ENCODE peak calls at places on chromosomes 2 and 18, in five cellular contexts. One of them, this sample, is unnamed.

GRCh38 chr2:54862229-54862628 is 138.8 kb downstream of the EML6 start:
- DNase-seq in K562: no peak
- DNase-seq in stomach: no peak
- DNase-seq in GM13977: no peak
- DNase-seq in brain microvascular endothelial cell: no peak
- DNase-seq in this sample: no peak

GRCh38 chr2:168119519-168120141 is 127.8 kb downstream of the STK39 start:
- DNase-seq in GM13977: no peak
- DNase-seq in K562: peak; percentile 24
- DNase-seq in stomach: no peak
- DNase-seq in brain microvascular endothelial cell: peak; percentile 69
- DNase-seq in this sample: peak; percentile 53

GRCh38 chr2:11540148-11540995 is 6.5 kb downstream of the GREB1 start:
- DNase-seq in brain microvascular endothelial cell: no peak
- DNase-seq in GM13977: no peak
- DNase-seq in stomach: no peak
- DNase-seq in K562: no peak
- DNase-seq in this sample: no peak

GRCh38 chr18:50277935-50278334 is 3.4 kb downstream of the MBD1 start:
- DNase-seq in K562: no peak
- DNase-seq in brain microvascular endothelial cell: peak; percentile 78
- DNase-seq in GM13977: no peak
- DNase-seq in stomach: no peak
- DNase-seq in this sample: peak; percentile 60

GRCh38 chr2:9288681-9289338 is 82.2 kb downstream of the ASAP2 start:
- DNase-seq in GM13977: no peak
- DNase-seq in K562: no peak
- DNase-seq in brain microvascular endothelial cell: peak; percentile 18
- DNase-seq in stomach: no peak
- DNase-seq in this sample: peak; percentile 61

GRCh38 chr2:44124502-44124901 is 44.2 kb upstream of the PPM1B start:
- DNase-seq in stomach: no peak
- DNase-seq in GM13977: no peak
- DNase-seq in K562: no peak
- DNase-seq in brain microvascular endothelial cell: no peak
- DNase-seq in this sample: no peak

GRCh38 chr2:16053437-16054257 is 113.3 kb downstream of the MYCN start:
- DNase-seq in stomach: no peak
- DNase-seq in K562: no peak
- DNase-seq in GM13977: no peak
- DNase-seq in brain microvascular endothelial cell: no peak
- DNase-seq in this sample: no peak

GRCh38 chr2:138271467-138271866 is 230.1 kb upstream of the SPOPL start:
- DNase-seq in stomach: no peak
- DNase-seq in K562: no peak
- DNase-seq in GM13977: no peak
- DNase-seq in brain microvascular endothelial cell: no peak
- DNase-seq in this sample: no peak

GRCh38 chr2:63047534-63048281 is 2.9 kb upstream of the OTX1 start:
- DNase-seq in brain microvascular endothelial cell: no peak
- DNase-seq in GM13977: peak; percentile 47
- DNase-seq in K562: no peak
- DNase-seq in stomach: no peak
- DNase-seq in this sample: no peak

GRCh38 chr2:44267269-44268258 is 7.7 kb upstream of the SLC3A1 start:
- DNase-seq in K562: no peak
- DNase-seq in brain microvascular endothelial cell: no peak
- DNase-seq in stomach: no peak
- DNase-seq in GM13977: no peak
- DNase-seq in this sample: peak; percentile 6

GRCh38 chr2:63619328-63619727 is 30.6 kb downstream of the MDH1 start:
- DNase-seq in brain microvascular endothelial cell: no peak
- DNase-seq in GM13977: no peak
- DNase-seq in K562: no peak
- DNase-seq in stomach: no peak
- DNase-seq in this sample: no peak

GRCh38 chr18:58882681-58883080 is 18.0 kb downstream of the ZNF532 start:
- DNase-seq in GM13977: no peak
- DNase-seq in brain microvascular endothelial cell: no peak
- DNase-seq in K562: no peak
- DNase-seq in stomach: no peak
- DNase-seq in this sample: no peak

GRCh38 chr2:127047054-127047453 is 59.9 kb downstream of the BIN1 start:
- DNase-seq in stomach: peak; percentile 21
- DNase-seq in GM13977: peak; percentile 9
- DNase-seq in brain microvascular endothelial cell: no peak
- DNase-seq in K562: no peak
- DNase-seq in this sample: no peak

DNA sequence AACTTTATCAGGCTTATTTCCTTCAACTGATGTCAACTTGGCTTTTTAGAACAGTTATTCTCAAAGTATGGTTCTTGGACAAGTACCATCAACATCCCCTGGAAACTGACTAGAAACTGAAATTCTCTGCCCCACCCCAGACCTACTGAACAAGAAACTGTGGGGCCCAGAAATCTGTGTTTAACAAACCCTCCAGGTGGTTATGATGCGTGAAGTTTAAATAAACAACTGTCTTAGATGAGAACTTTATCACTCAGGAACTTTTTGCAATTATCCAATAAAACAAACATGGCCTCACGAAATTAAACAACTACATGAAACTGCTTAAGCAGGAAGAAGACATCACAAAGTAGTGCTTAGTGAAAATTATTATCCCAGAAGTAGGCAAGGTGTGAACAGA is 4.4 kb downstream of the HIBCH start:
- DNase-seq in K562: no peak
- DNase-seq in stomach: no peak
- DNase-seq in GM13977: no peak
- DNase-seq in brain microvascular endothelial cell: no peak
- DNase-seq in this sample: no peak
- TF ChIP-seq CTCF in K562: no peak
- TF ChIP-seq CTCF in stomach: no peak
- TF ChIP-seq CTCF in GM13977: no peak
- TF ChIP-seq CTCF in brain microvascular endothelial cell: no peak
- TF ChIP-seq CTCF in this sample: no peak

GRCh38 chr18:39737869-39738268 is 2172.3 kb upstream of the CELF4 start:
- DNase-seq in brain microvascular endothelial cell: no peak
- DNase-seq in K562: no peak
- DNase-seq in GM13977: no peak
- DNase-seq in stomach: no peak
- DNase-seq in this sample: no peak

DNA sequence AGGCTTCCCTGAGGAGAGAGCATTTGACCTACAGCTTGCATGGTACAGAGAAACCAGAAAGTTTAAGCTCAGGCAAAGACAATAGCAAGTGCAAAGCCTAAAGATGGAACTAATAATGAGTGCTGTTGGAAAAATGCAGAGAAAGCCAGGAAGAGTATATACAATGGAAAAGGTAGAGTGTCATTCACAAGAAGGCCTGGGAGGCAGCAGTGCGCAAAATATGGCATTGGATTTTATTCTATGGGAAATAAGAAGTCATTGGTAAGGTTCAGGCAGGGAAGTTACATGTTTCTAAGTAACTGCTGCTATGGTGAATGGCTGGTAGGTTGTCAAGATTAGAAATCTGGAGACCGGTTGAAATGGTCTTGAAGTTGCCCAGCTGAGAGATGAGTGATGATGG is 2167.3 kb upstream of the CELF4 start:
- DNase-seq in GM13977: no peak
- DNase-seq in stomach: no peak
- DNase-seq in K562: no peak
- DNase-seq in brain microvascular endothelial cell: no peak
- DNase-seq in this sample: no peak
- TF ChIP-seq CTCF in GM13977: no peak
- TF ChIP-seq CTCF in stomach: no peak
- TF ChIP-seq CTCF in K562: no peak
- TF ChIP-seq CTCF in brain microvascular endothelial cell: peak; percentile 30
- TF ChIP-seq CTCF in this sample: peak; percentile 48

GRCh38 chr2:47006374-47007220 is 91.0 kb upstream of the MCFD2 start:
- DNase-seq in GM13977: no peak
- DNase-seq in K562: no peak
- DNase-seq in stomach: no peak
- DNase-seq in brain microvascular endothelial cell: no peak
- DNase-seq in this sample: no peak
- TF ChIP-seq CTCF in GM13977: peak; percentile 8
- TF ChIP-seq CTCF in K562: no peak
- TF ChIP-seq CTCF in stomach: no peak
- TF ChIP-seq CTCF in brain microvascular endothelial cell: peak; percentile 12
- TF ChIP-seq CTCF in this sample: peak; percentile 31

DNA sequence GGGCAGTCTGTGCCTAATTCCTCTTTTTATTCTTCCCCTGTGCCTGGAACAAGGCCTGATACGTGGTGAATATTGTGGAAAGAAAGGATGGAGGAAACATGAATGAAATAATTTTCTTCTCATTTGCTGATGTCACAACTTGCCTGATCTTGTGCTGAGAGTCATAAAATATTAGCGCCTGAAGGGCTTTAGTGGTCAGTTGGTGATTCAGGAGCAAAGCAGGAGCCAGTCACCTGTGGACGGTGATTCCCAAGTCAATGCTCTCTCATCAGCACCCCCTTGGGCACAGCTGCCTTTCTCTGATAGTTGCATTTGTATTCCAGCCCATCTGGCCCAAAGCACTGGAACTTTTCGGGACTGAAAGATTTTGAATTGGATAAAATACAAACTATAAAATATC is 502.6 kb upstream of the RAB12 start:
- DNase-seq in stomach: no peak
- DNase-seq in K562: no peak
- DNase-seq in GM13977: no peak
- DNase-seq in brain microvascular endothelial cell: no peak
- DNase-seq in this sample: no peak
- TF ChIP-seq CTCF in stomach: no peak
- TF ChIP-seq CTCF in K562: no peak
- TF ChIP-seq CTCF in GM13977: no peak
- TF ChIP-seq CTCF in brain microvascular endothelial cell: no peak
- TF ChIP-seq CTCF in this sample: no peak

DNA sequence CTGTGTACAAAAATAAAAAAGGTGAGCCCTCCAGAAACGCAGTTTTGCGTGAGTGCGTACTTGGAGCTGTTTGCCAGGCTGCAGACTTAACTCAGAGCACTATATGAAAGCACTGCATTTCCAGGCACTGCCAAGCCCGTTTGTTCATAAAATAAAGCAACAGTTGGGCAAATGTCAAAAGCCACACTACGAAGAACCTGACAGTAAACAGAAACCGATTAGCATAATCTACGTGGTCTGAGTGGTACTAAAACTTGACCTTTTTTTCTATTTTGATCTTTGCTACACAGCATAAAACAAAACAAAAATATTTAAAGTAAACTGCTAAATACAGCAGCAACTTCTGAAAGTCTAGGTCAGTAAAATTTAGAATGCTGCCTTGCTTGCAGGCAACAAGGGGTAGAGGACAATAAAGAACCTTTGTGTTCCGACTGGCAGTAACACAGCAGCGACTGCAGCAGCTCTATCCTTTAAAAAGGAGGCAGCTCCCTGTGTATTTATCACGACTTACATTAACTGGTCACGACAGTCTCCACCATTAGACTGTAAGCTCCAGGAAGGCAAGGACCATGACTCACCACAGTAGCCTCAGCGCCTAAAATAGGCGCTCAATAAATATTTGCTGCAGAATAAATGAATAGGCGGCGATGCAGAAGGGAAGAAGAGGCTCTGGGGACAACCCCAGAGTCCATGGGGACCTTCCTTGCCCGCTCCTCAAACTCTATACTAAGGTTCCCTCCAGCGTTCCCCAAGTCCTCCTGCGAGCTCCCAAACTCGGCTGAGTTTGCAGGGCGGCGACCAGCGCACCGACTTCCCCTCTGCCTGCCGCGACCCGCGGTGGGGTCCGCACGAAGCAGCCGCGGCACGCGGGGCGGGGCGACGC is 925 bp downstream of the SS18 start:
- DNase-seq in brain microvascular endothelial cell: peak; percentile 34
- DNase-seq in GM13977: peak; percentile 9
- DNase-seq in K562: no peak
- DNase-seq in stomach: no peak
- DNase-seq in this sample: peak; percentile 31
- TF ChIP-seq CTCF in brain microvascular endothelial cell: no peak
- TF ChIP-seq CTCF in GM13977: no peak
- TF ChIP-seq CTCF in K562: no peak
- TF ChIP-seq CTCF in stomach: no peak
- TF ChIP-seq CTCF in this sample: no peak

DNA sequence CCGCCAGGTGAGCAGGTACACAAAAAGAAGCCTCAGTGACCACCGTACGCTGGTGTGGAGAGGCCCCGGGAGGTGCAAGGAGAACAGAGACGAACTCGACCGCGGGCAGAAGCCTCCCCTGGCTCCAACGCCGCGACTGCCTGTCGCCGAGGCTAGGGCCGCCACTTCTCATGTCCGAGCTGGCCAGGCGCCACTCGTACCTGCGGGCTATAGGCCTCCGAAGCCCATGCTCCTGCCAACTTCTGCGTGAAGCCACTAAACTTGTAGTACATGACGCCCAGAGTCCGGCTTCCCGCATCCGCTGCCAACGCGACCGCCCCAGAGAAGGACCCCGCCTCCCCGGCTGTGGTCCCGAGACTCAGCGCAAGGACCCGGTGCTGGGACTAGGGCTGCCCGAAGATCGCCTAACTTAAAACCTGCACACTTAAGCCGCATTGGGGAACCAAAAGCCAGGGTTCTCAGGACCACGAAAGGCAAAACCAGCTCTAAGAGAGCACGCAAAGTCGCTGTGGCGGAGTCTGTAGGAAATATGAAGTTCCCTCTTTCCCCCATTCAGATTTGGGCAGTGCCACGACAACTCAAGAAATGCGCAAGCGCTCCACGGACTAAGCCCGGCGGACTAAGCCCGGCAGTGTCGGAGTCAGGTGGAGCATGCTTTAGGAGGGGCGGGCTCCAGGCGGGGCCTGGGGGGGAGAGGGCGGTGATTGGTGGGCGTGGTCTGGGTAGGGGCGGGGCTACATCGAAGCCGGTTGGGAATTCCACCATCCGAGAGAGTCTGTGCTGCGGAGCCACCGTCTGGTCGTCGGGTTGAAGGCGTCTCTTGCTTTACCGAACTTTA is at the start of gene COX7A2L:
- DNase-seq in GM13977: peak; percentile 94
- DNase-seq in stomach: peak; percentile 96
- DNase-seq in K562: peak; percentile 98
- DNase-seq in brain microvascular endothelial cell: peak; percentile 95
- DNase-seq in this sample: peak; percentile 94
- TF ChIP-seq CTCF in GM13977: peak; percentile 28
- TF ChIP-seq CTCF in stomach: no peak
- TF ChIP-seq CTCF in K562: no peak
- TF ChIP-seq CTCF in brain microvascular endothelial cell: peak; percentile 56
- TF ChIP-seq CTCF in this sample: peak; percentile 20